ENCODE peak calls at places on chromosomes 2 and 18, in five cellular contexts. F is MM.1S, Q is heart left ventricle, K is tibial nerve, S is uterus. L is an unnamed sample. For H3K4me1, the result is how much of the 10 kb centered on the place peaks cover.

GRCh38 chr2:47086054-47086471 is 69.0 kb downstream of the STPG4 start:
- DNase-seq in K (no peak), F (no peak), Q (no peak), S (peak), L (no peak)

GRCh38 chr18:21714472-21714871 is 9.9 kb upstream of the ABHD3 start:
- DNase-seq in Q (no peak), K (no peak), S (no peak), F (peak), L (no peak)

GRCh38 chr2:226187601-226188000 is 612.0 kb downstream of the IRS1 start:
- DNase-seq in S (peak), Q (no peak), K (no peak), F (no peak), L (no peak)

GRCh38 chr2:238082151-238082550 is 18.0 kb upstream of the ESPNL start:
- DNase-seq in S (no peak), Q (no peak), K (no peak), F (no peak), L (no peak)

GRCh38 chr2:29000481-29000880 is 19.4 kb downstream of the TOGARAM2 start:
- DNase-seq in Q (peak), F (no peak), K (peak), S (no peak), L (no peak)

GRCh38 chr2:63013448-63013847 is 37.2 kb upstream of the OTX1 start:
- DNase-seq in Q (no peak), K (no peak), S (no peak), F (no peak), L (no peak)

GRCh38 chr2:232389327-232389726 is 10.8 kb downstream of the ALPP start:
- DNase-seq in F (no peak), Q (no peak), K (no peak), S (no peak), L (no peak)

GRCh38 chr18:50816767-50817166 is 3.0 kb downstream of the MRO start:
- DNase-seq in K (no peak), S (no peak), Q (no peak), F (no peak), L (no peak)

GRCh38 chr2:112153179-112153490 is 14.9 kb downstream of the FBLN7 start:
- DNase-seq in S (no peak), F (no peak), Q (no peak), K (no peak), L (no peak)

GRCh38 chr2:198297350-198297749 is 493.0 kb downstream of the PLCL1 start:
- DNase-seq in F (no peak), S (no peak), Q (no peak), K (no peak), L (no peak)
- H3K27ac ChIP-seq in F (no peak), S (no peak), Q (no peak), K (no peak), L (no peak)

GRCh38 chr2:12051831-12052230 is 305.4 kb downstream of the LPIN1 start:
- DNase-seq in K (no peak), S (no peak), Q (no peak), F (no peak), L (no peak)
- H3K4me1 ChIP-seq in K (under half), S (under half), Q (under half), F (under half), L (under half)

GRCh38 chr2:201180010-201180409 is 2.9 kb upstream of the CASP10 start:
- DNase-seq in F (no peak), S (no peak), K (no peak), Q (no peak), L (no peak)

GRCh38 chr2:201185863-201186262 is 2.9 kb downstream of the CASP10 start:
- DNase-seq in S (no peak), Q (no peak), K (no peak), F (no peak), L (no peak)

GRCh38 chr2:201183373-201183742 is 417 bp downstream of the CASP10 start:
- DNase-seq in Q (no peak), K (no peak), S (no peak), F (peak), L (no peak)

GRCh38 chr2:201188449-201188848 is 5.5 kb downstream of the CASP10 start:
- DNase-seq in F (no peak), S (no peak), K (no peak), Q (no peak), L (no peak)

GRCh38 chr2:201182650-201183372 is at the start of gene CASP10:
- DNase-seq in S (no peak), F (peak), Q (no peak), K (no peak), L (no peak)
- H3K4me3 ChIP-seq in S (peak), F (peak), Q (peak), K (peak), L (peak)

GRCh38 chr18:79396431-79397287 is 929 bp downstream of the NFATC1 start:
- DNase-seq in F (no peak), Q (peak), K (no peak), S (peak), L (peak)
- H3K27ac ChIP-seq in F (no peak), Q (peak), K (peak), S (peak), L (peak)

DNA sequence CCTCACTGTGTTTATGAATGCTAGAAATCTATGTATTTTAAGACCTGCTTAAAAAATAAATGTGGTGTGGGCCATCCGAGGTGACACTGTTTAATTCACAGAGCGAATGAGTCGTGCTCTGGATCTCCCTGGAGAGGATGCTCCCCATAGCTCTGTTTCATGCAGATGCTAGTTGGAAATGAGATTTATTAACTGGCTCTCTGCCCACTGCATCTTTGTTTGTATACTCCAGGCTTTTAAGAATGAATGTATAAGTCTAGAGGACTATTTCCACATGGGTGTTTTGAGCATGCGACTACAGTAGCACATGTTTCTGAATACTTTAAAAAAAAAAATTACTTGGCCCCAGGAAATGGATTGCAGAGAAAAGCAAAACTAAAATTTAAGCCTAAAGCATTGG is 3.9 kb downstream of the MAPRE2 start:
- DNase-seq in Q (no peak), S (no peak), F (no peak), K (no peak), L (no peak)
- H3K4me1 ChIP-seq in Q (half or more), S (under half), F (under half), K (under half), L (under half)

GRCh38 chr2:66553370-66553769 is 118.4 kb downstream of the MEIS1 start:
- DNase-seq in F (no peak), S (peak), Q (peak), K (peak), L (peak)
- H3K4me3 ChIP-seq in F (no peak), S (no peak), Q (no peak), K (no peak), L (no peak)

L was measured in suprapubic skin.